ENCODE peak calls at places on chromosomes 13 and 19, in six cellular contexts. T, A, H, V, N and G are unnamed samples.

GRCh38 chr13:27110056-27110746 is 61.4 kb downstream of the USP12 start:
- DNase-seq in V (no peak), A (no peak), H (no peak), N (no peak), T (no peak), G (no peak)

GRCh38 chr19:5141926-5142724 is 173.2 kb downstream of the KDM4B start:
- DNase-seq in A (no peak), N (no peak), T (no peak), H (no peak), V (no peak), G (no peak)

GRCh38 chr19:54390942-54391577 is 24.2 kb upstream of the TTYH1 start:
- DNase-seq in A (peak; percentile 80), V (peak; percentile 83), T (peak; percentile 60), N (peak; percentile 77), H (peak; percentile 82), G (peak; percentile 63)

GRCh38 chr13:106468207-106468606 is 67.3 kb downstream of the EFNB2 start:
- DNase-seq in V (no peak), A (no peak), H (no peak), T (no peak), N (no peak), G (no peak)

GRCh38 chr19:31338069-31338767 is 11.0 kb downstream of the TSHZ3 start:
- DNase-seq in V (no peak), A (peak; percentile 91), H (peak; percentile 87), T (peak; percentile 85), N (peak; percentile 75), G (peak; percentile 93)

GRCh38 chr13:40490086-40490723 is 176.2 kb downstream of the FOXO1 start:
- DNase-seq in A (no peak), V (no peak), H (no peak), N (no peak), T (no peak), G (no peak)

GRCh38 chr19:5985098-5985783 is 7.3 kb upstream of the RANBP3 start:
- DNase-seq in V (no peak), H (no peak), T (peak; percentile 61), N (no peak), A (no peak), G (peak; percentile 44)

GRCh38 chr19:11261902-11262839 is at the start of gene DOCK6:
- DNase-seq in V (peak; percentile 35), N (peak; percentile 78), T (no peak), A (peak; percentile 30), H (peak; percentile 45), G (peak; percentile 10)

GRCh38 chr13:95091755-95092154 is 209.5 kb downstream of the ABCC4 start:
- DNase-seq in N (no peak), T (no peak), V (no peak), A (no peak), H (no peak), G (no peak)

GRCh38 chr19:51194527-51195315 is 30.2 kb upstream of the CD33 start:
- DNase-seq in T (no peak), A (no peak), V (no peak), N (no peak), H (no peak), G (no peak)

GRCh38 chr19:47157455-47158321 is 27.1 kb downstream of the SAE1 start:
- DNase-seq in V (peak; percentile 73), N (peak; percentile 67), H (peak; percentile 85), A (peak; percentile 97), T (peak; percentile 72), G (peak; percentile 47)

GRCh38 chr13:42412812-42413795 is 141.2 kb downstream of the AKAP11 start:
- DNase-seq in A (no peak), N (no peak), H (no peak), V (no peak), T (no peak), G (no peak)

GRCh38 chr19:5078666-5079409 is 109.9 kb downstream of the KDM4B start:
- DNase-seq in T (no peak), N (no peak), A (no peak), H (no peak), V (no peak), G (no peak)

GRCh38 chr19:12783849-12784393 is 7.4 kb upstream of the JUNB start:
- DNase-seq in V (no peak), N (no peak), T (no peak), H (no peak), A (no peak), G (peak; percentile 68)

GRCh38 chr19:12784394-12784870 is 6.9 kb upstream of the JUNB start:
- DNase-seq in T (peak; percentile 46), H (no peak), N (no peak), V (no peak), A (no peak), G (peak; percentile 82)

GRCh38 chr19:12786149-12786870 is 5.0 kb upstream of the JUNB start:
- DNase-seq in H (no peak), T (no peak), V (no peak), A (no peak), N (no peak), G (peak; percentile 42)

GRCh38 chr19:12785431-12786011 is 5.8 kb upstream of the JUNB start:
- DNase-seq in H (no peak), A (no peak), V (no peak), N (no peak), T (no peak), G (no peak)

DNA sequence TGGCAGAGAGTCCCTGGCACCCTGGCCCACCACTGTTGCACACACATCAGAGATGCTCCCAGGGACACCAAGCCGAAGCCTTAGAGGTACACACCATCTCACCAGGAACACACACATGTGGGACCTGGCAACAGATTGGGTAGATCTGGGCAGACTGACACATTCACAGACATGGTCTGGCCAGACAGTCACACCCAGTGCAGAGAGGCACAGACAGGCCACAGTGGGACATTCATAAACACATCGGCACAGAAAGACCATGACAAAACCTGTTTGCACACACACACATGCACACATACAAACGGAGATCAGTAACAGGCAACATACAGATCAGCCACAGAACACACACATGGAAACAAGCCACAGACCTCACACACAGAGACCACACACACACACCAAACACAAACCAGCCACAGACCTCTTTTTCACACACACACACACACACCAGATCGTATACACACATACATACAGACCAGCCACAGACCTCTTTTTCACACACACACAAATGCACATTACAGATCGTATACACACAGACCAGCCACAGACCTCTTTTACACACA is 6.3 kb upstream of the JUNB start:
- DNase-seq in V (no peak), T (peak; percentile 26), H (no peak), N (no peak), A (no peak), G (peak; percentile 76)
- H3K4ac ChIP-seq in V (no peak overlapping the region), T (peak overlapping the region; percentile 80), H (no peak overlapping the region), N (no peak overlapping the region), A (no peak overlapping the region), G (peak overlapping the region; percentile 33)

DNA sequence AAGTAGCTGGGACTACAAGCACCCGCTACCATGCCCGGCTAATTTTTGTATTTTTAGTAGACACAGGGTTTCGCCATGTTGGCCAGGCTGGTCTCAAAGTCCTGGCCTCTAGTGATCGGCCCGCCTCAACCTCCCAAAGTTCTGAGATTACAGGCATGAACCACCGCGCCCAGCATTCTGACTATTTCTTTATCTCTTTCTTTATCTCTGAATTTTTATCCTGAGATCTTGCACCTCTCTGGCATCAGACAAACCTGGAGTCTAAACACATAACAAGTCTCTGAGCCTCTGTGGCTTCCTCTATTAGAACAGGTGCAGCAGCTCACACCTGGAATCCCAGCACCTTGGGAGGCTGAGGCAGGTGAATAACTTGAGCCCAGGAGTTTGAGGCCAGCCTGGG is 28.5 kb downstream of the ARHGEF18 start:
- DNase-seq in N (no peak), H (no peak), T (no peak), A (no peak), V (no peak), G (no peak)
- H3K4ac ChIP-seq in N (no peak overlapping the region), H (no peak overlapping the region), T (no peak overlapping the region), A (no peak overlapping the region), V (no peak overlapping the region), G (no peak overlapping the region)

GRCh38 chr19:49249933-49250332 is 75.1 kb downstream of the SLC6A16 start:
- DNase-seq in H (no peak), A (no peak), V (no peak), T (no peak), N (no peak), G (no peak)
- H3K4ac ChIP-seq in H (no peak overlapping the region), A (no peak overlapping the region), V (no peak overlapping the region), T (no peak overlapping the region), N (no peak overlapping the region), G (no peak overlapping the region)

DNA sequence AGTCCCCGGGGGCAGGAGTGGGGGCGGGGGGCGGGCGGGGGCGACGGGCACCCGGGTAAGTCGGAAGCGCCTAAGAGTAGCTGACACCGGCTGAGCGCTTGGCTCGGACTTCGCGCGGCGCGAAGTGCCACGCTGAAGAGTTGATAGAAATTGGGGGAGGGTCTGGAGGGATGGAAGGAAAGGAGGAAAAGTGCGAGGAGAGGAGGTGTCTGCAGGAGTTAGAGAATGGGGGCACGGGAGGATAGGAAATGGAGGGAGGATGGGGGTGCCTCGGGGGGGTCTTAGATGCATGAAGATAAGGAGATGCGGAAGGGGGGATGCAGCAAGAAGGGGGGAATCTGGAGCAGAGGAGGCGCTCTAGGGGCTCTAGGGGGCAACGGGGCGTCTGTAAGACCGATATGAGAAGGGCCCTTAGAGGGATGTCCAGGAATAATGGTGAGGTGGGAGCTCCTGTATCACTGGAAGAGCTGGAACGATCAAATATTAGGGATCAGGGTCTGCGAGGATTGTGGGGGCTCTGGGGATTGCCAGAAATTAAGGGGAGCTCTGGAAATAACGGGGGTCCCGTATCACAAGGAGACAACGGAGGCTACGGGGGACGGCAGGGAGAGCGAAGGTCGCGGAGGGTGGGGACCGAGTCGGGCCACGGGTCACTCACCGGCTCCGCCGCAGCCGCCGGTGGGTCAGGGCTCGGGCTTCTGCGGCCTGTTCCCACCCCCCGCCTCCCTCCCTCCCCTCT is at the start of gene MYPOP:
- DNase-seq in V (no peak), H (peak; percentile 33), N (no peak), A (peak; percentile 39), T (no peak), G (peak; percentile 32)
- H3K4ac ChIP-seq in V (no peak within 1 kb of the TSS), H (no peak within 1 kb of the TSS), N (no peak within 1 kb of the TSS), A (no peak within 1 kb of the TSS), T (peak within 1 kb of the TSS; percentile 91), G (no peak within 1 kb of the TSS)

GRCh38 chr13:110538632-110539031 is 22.9 kb downstream of the RAB20 start:
- DNase-seq in T (no peak), V (no peak), N (no peak), A (no peak), H (no peak), G (no peak)
- H3K4ac ChIP-seq in T (no peak overlapping the region), V (no peak overlapping the region), N (no peak overlapping the region), A (no peak overlapping the region), H (no peak overlapping the region), G (no peak overlapping the region)